ENCODE peak calls at places on chromosomes 6 and 20, in four cellular contexts. N, T, V and U are unnamed samples.

GRCh38 chr20:56689318-56689717 is 60.2 kb downstream of the TFAP2C start:
- DNase-seq in N (no peak), T (no peak), V (no peak), U (peak)

GRCh38 chr20:50724851-50725721 is 6.3 kb upstream of the PARD6B start:
- DNase-seq in N (peak), T (peak), V (peak), U (peak)

GRCh38 chr6:147201885-147202515 is 2.2 kb upstream of the STXBP5 start:
- DNase-seq in N (peak), T (peak), V (no peak), U (no peak)

GRCh38 chr6:163941471-163941980 is 527.0 kb downstream of the QKI start:
- DNase-seq in N (no peak), T (no peak), V (peak), U (no peak)

GRCh38 chr20:23691675-23692074 is 2.8 kb upstream of the CST4 start:
- DNase-seq in N (no peak), T (no peak), V (no peak), U (no peak)

GRCh38 chr6:23173231-23173630 is 603.9 kb downstream of the HDGFL1 start:
- DNase-seq in N (no peak), T (no peak), V (no peak), U (no peak)

GRCh38 chr20:1440024-1440423 is 26.6 kb downstream of the NSFL1C start:
- DNase-seq in N (peak), T (peak), V (no peak), U (peak)

GRCh38 chr20:46243707-46244628 is 64.3 kb downstream of the CDH22 start:
- DNase-seq in N (no peak), T (no peak), V (no peak), U (no peak)

GRCh38 chr6:13466304-13467215 is 20.8 kb downstream of the GFOD1 start:
- DNase-seq in N (no peak), T (no peak), V (no peak), U (no peak)

GRCh38 chr6:75611702-75612375 is 10.2 kb downstream of the SENP6 start:
- DNase-seq in N (no peak), T (no peak), V (no peak), U (no peak)

GRCh38 chr20:32539817-32540675 is 45.1 kb downstream of the NOL4L start:
- DNase-seq in N (no peak), T (no peak), V (no peak), U (no peak)

GRCh38 chr20:10217517-10218410 is 866 bp upstream of the SNAP25 start:
- DNase-seq in N (peak), T (peak), V (no peak), U (peak)

GRCh38 chr6:132418566-132418965 is 17.3 kb upstream of the MOXD1 start:
- DNase-seq in N (no peak), T (no peak), V (no peak), U (no peak)

GRCh38 chr20:62685781-62686555 is 22.7 kb upstream of the NTSR1 start:
- DNase-seq in N (no peak), T (no peak), V (no peak), U (no peak)

GRCh38 chr6:162173448-162173847 is 554.1 kb downstream of the PRKN start:
- DNase-seq in N (no peak), T (no peak), V (no peak), U (no peak)

GRCh38 chr20:20199338-20200160 is 147.2 kb downstream of the CFAP61 start:
- DNase-seq in N (no peak), T (no peak), V (no peak), U (no peak)